ENCODE peak calls at places on chromosomes 3 and 15, in five cellular contexts. One of them, this sample, is unnamed.

GRCh38 chr15:51380999-51381806 is 39.7 kb downstream of the GLDN start:
- DNase-seq in AG09319: peak; percentile 70
- DNase-seq in AG04450: peak; percentile 11
- DNase-seq in fibroblast of lung: peak; percentile 81
- DNase-seq in fibroblast of villous mesenchyme: peak; percentile 81
- DNase-seq in this sample: peak; percentile 76

GRCh38 chr3:42906085-42906904 is at the start of gene ZNF662:
- DNase-seq in AG09319: no peak
- DNase-seq in fibroblast of lung: peak; percentile 55
- DNase-seq in fibroblast of villous mesenchyme: no peak
- DNase-seq in AG04450: no peak
- DNase-seq in this sample: no peak

GRCh38 chr15:74179101-74179841 is 5.8 kb downstream of the ISLR start:
- DNase-seq in fibroblast of lung: peak; percentile 86
- DNase-seq in AG04450: peak; percentile 38
- DNase-seq in fibroblast of villous mesenchyme: peak; percentile 97
- DNase-seq in AG09319: peak; percentile 93
- DNase-seq in this sample: peak; percentile 37

GRCh38 chr3:35739181-35739809 is 100.0 kb downstream of the ARPP21 start:
- DNase-seq in AG09319: no peak
- DNase-seq in AG04450: no peak
- DNase-seq in fibroblast of villous mesenchyme: peak; percentile 1
- DNase-seq in fibroblast of lung: no peak
- DNase-seq in this sample: no peak

GRCh38 chr3:184284696-184285095 is 8.9 kb downstream of the ECE2 start:
- DNase-seq in AG04450: no peak
- DNase-seq in AG09319: no peak
- DNase-seq in fibroblast of villous mesenchyme: peak; percentile 67
- DNase-seq in fibroblast of lung: peak; percentile 74
- DNase-seq in this sample: peak; percentile 90

GRCh38 chr3:134803652-134804051 is 8.6 kb downstream of the EPHB1 start:
- DNase-seq in AG04450: no peak
- DNase-seq in fibroblast of lung: no peak
- DNase-seq in fibroblast of villous mesenchyme: no peak
- DNase-seq in AG09319: no peak
- DNase-seq in this sample: no peak

GRCh38 chr15:101126618-101127502 is 125.0 kb downstream of the CHSY1 start:
- DNase-seq in AG04450: no peak
- DNase-seq in fibroblast of lung: peak; percentile 78
- DNase-seq in fibroblast of villous mesenchyme: peak; percentile 69
- DNase-seq in AG09319: peak; percentile 18
- DNase-seq in this sample: peak; percentile 64

GRCh38 chr3:188061133-188061532 is 92.8 kb upstream of the LPP start:
- DNase-seq in AG04450: no peak
- DNase-seq in AG09319: no peak
- DNase-seq in fibroblast of lung: peak; percentile 20
- DNase-seq in fibroblast of villous mesenchyme: peak; percentile 75
- DNase-seq in this sample: no peak

GRCh38 chr3:169760479-169760878 is 4.4 kb downstream of the TERC start:
- DNase-seq in fibroblast of lung: peak; percentile 82
- DNase-seq in AG09319: no peak
- DNase-seq in fibroblast of villous mesenchyme: peak; percentile 76
- DNase-seq in AG04450: no peak
- DNase-seq in this sample: no peak

GRCh38 chr3:24270204-24270671 is 224.4 kb downstream of the THRB start:
- DNase-seq in fibroblast of villous mesenchyme: peak; percentile 27
- DNase-seq in AG09319: no peak
- DNase-seq in fibroblast of lung: no peak
- DNase-seq in AG04450: no peak
- DNase-seq in this sample: no peak

GRCh38 chr3:94176886-94177285 is 114.0 kb downstream of the NSUN3 start:
- DNase-seq in fibroblast of villous mesenchyme: no peak
- DNase-seq in AG09319: no peak
- DNase-seq in AG04450: no peak
- DNase-seq in fibroblast of lung: no peak
- DNase-seq in this sample: no peak

GRCh38 chr15:56428821-56429458 is 36.0 kb downstream of the MNS1 start:
- DNase-seq in fibroblast of lung: peak; percentile 58
- DNase-seq in fibroblast of villous mesenchyme: peak; percentile 33
- DNase-seq in AG04450: peak; percentile 1
- DNase-seq in AG09319: no peak
- DNase-seq in this sample: no peak

GRCh38 chr15:47820780-47821319 is 103.5 kb downstream of the SEMA6D start:
- DNase-seq in AG09319: peak; percentile 15
- DNase-seq in fibroblast of lung: peak; percentile 92
- DNase-seq in fibroblast of villous mesenchyme: peak; percentile 75
- DNase-seq in AG04450: peak; percentile 21
- DNase-seq in this sample: no peak

GRCh38 chr15:99409560-99409959 is 156.2 kb upstream of the MEF2A start:
- DNase-seq in AG09319: no peak
- DNase-seq in fibroblast of lung: no peak
- DNase-seq in AG04450: no peak
- DNase-seq in fibroblast of villous mesenchyme: no peak
- DNase-seq in this sample: no peak

GRCh38 chr3:191355406-191355805 is 25.1 kb upstream of the UTS2B start:
- DNase-seq in AG09319: no peak
- DNase-seq in fibroblast of villous mesenchyme: no peak
- DNase-seq in fibroblast of lung: no peak
- DNase-seq in AG04450: no peak
- DNase-seq in this sample: no peak

GRCh38 chr15:91970142-91970541 is 116.6 kb downstream of the SLCO3A1 start:
- DNase-seq in fibroblast of lung: peak; percentile 88
- DNase-seq in AG04450: peak; percentile 39
- DNase-seq in AG09319: peak; percentile 56
- DNase-seq in fibroblast of villous mesenchyme: peak; percentile 36
- DNase-seq in this sample: no peak

GRCh38 chr3:133491481-133492059 is 81.9 kb upstream of the CDV3 start:
- DNase-seq in AG09319: no peak
- DNase-seq in AG04450: no peak
- DNase-seq in fibroblast of villous mesenchyme: no peak
- DNase-seq in fibroblast of lung: no peak
- DNase-seq in this sample: no peak

GRCh38 chr3:66860771-66861170 is 137.3 kb upstream of the KBTBD8 start:
- DNase-seq in AG04450: no peak
- DNase-seq in fibroblast of lung: no peak
- DNase-seq in fibroblast of villous mesenchyme: no peak
- DNase-seq in AG09319: no peak
- DNase-seq in this sample: no peak

GRCh38 chr15:90706394-90707327 is 10.5 kb upstream of the BLM start:
- DNase-seq in AG09319: no peak
- DNase-seq in fibroblast of lung: no peak
- DNase-seq in AG04450: no peak
- DNase-seq in fibroblast of villous mesenchyme: no peak
- DNase-seq in this sample: peak; percentile 74

GRCh38 chr3:120432105-120432860 is 18.5 kb downstream of the FSTL1 start:
- DNase-seq in AG04450: peak; percentile 77
- DNase-seq in fibroblast of lung: peak; percentile 55
- DNase-seq in AG09319: no peak
- DNase-seq in fibroblast of villous mesenchyme: peak; percentile 78
- DNase-seq in this sample: no peak

GRCh38 chr15:60830479-60830878 is 351.5 kb upstream of the ICE2 start:
- DNase-seq in AG04450: no peak
- DNase-seq in fibroblast of villous mesenchyme: peak; percentile 30
- DNase-seq in fibroblast of lung: peak; percentile 32
- DNase-seq in AG09319: peak; percentile 7
- DNase-seq in this sample: no peak

GRCh38 chr15:62444104-62445027 is 279.3 kb upstream of the C2CD4B start:
- DNase-seq in fibroblast of villous mesenchyme: peak; percentile 84
- DNase-seq in fibroblast of lung: peak; percentile 94
- DNase-seq in AG04450: peak; percentile 86
- DNase-seq in AG09319: peak; percentile 89
- DNase-seq in this sample: no peak

GRCh38 chr15:39789736-39790135 is 7.1 kb upstream of the FSIP1 start:
- DNase-seq in AG04450: no peak
- DNase-seq in fibroblast of lung: peak; percentile 61
- DNase-seq in fibroblast of villous mesenchyme: peak; percentile 54
- DNase-seq in AG09319: no peak
- DNase-seq in this sample: no peak

GRCh38 chr3:121529308-121529707 is 16.5 kb downstream of the POLQ start:
- DNase-seq in fibroblast of villous mesenchyme: peak; percentile 21
- DNase-seq in AG04450: no peak
- DNase-seq in fibroblast of lung: peak; percentile 51
- DNase-seq in AG09319: no peak
- DNase-seq in this sample: no peak
- TF ChIP-seq CTCF in fibroblast of villous mesenchyme: peak; percentile 56
- TF ChIP-seq CTCF in AG04450: peak; percentile 66
- TF ChIP-seq CTCF in fibroblast of lung: peak; percentile 74
- TF ChIP-seq CTCF in AG09319: peak; percentile 61
- TF ChIP-seq CTCF in this sample: peak; percentile 42

GRCh38 chr3:153439780-153440179 is 277.8 kb downstream of the RAP2B start:
- DNase-seq in AG09319: no peak
- DNase-seq in fibroblast of lung: no peak
- DNase-seq in AG04450: no peak
- DNase-seq in fibroblast of villous mesenchyme: peak; percentile 5
- DNase-seq in this sample: no peak
- TF ChIP-seq CTCF in AG09319: peak; percentile 33
- TF ChIP-seq CTCF in fibroblast of lung: peak; percentile 8
- TF ChIP-seq CTCF in AG04450: peak; percentile 48
- TF ChIP-seq CTCF in fibroblast of villous mesenchyme: peak; percentile 33
- TF ChIP-seq CTCF in this sample: no peak

DNA sequence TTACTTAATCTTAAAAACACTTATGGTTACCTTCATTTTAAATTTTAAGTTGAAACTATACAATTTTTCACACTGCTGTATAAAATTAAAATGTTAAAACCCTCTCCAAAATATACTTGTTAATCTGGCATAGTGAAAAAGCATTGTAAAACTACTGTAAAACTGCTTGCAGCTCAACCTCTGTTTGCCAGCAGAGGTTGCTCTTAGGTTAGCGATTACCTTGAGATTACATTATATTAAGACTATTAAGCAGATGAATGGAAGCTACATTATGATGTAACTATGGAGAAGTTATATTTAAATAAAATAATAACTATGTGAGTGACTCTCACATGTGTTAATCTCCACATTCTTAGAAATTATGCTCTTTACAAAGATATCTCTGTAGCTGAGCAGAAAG is 143.6 kb upstream of the SLITRK3 start:
- DNase-seq in AG04450: no peak
- DNase-seq in fibroblast of lung: peak; percentile 71
- DNase-seq in AG09319: no peak
- DNase-seq in fibroblast of villous mesenchyme: no peak
- DNase-seq in this sample: peak; percentile 5
- TF ChIP-seq CTCF in AG04450: peak; percentile 52
- TF ChIP-seq CTCF in fibroblast of lung: peak; percentile 71
- TF ChIP-seq CTCF in AG09319: no peak
- TF ChIP-seq CTCF in fibroblast of villous mesenchyme: no peak
- TF ChIP-seq CTCF in this sample: peak; percentile 56

GRCh38 chr3:28334552-28334951 is 14.0 kb upstream of the ZCWPW2 start:
- DNase-seq in fibroblast of villous mesenchyme: no peak
- DNase-seq in AG09319: no peak
- DNase-seq in AG04450: no peak
- DNase-seq in fibroblast of lung: peak; percentile 28
- DNase-seq in this sample: no peak
- TF ChIP-seq CTCF in fibroblast of villous mesenchyme: peak; percentile 8
- TF ChIP-seq CTCF in AG09319: peak; percentile 19
- TF ChIP-seq CTCF in AG04450: peak; percentile 41
- TF ChIP-seq CTCF in fibroblast of lung: no peak
- TF ChIP-seq CTCF in this sample: no peak

DNA sequence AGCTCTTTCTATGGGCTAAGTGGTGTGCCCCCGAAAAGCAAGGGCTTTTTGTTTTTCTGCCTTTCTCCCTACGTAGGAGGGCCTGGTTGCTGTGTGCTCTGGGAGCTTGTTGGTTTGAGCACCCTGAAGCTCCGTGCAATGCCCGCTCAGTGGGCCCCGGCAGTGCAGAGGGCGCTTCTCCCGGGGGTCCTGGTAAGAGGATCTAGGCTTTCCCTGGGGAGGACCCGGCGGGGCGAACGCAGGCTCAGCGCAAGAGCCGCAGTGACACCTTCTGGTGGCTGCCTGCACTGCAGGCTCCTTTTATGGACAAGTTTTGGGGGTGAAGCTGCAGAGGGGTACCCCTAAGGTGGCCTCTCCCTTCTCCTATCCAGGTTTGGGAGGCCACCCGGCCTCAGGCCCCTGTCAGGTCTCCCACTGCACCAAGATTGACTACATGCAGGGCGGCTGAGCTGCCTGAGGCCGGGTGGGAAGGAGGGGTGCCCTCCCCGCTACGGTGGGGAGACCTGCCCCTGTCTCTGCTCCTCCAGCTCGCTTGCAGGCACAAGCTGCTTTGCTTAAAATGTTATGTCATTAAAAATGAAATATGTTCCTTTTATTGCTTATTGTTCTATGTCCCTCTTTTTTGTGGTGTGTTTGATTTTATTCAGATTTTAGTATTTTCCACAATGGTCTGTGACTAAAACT is 387.9 kb downstream of the GABRG3 start:
- DNase-seq in AG09319: no peak
- DNase-seq in fibroblast of villous mesenchyme: no peak
- DNase-seq in AG04450: no peak
- DNase-seq in fibroblast of lung: peak; percentile 28
- DNase-seq in this sample: peak; percentile 75
- TF ChIP-seq CTCF in AG09319: peak; percentile 85
- TF ChIP-seq CTCF in fibroblast of villous mesenchyme: peak; percentile 18
- TF ChIP-seq CTCF in AG04450: peak; percentile 50
- TF ChIP-seq CTCF in fibroblast of lung: peak; percentile 86
- TF ChIP-seq CTCF in this sample: peak; percentile 98

GRCh38 chr3:99681976-99682375 is 43.6 kb downstream of the COL8A1 start:
- DNase-seq in AG04450: no peak
- DNase-seq in AG09319: no peak
- DNase-seq in fibroblast of lung: no peak
- DNase-seq in fibroblast of villous mesenchyme: no peak
- DNase-seq in this sample: no peak

GRCh38 chr3:99681512-99681911 is 43.1 kb downstream of the COL8A1 start:
- DNase-seq in AG04450: no peak
- DNase-seq in fibroblast of villous mesenchyme: no peak
- DNase-seq in AG09319: no peak
- DNase-seq in fibroblast of lung: peak; percentile 46
- DNase-seq in this sample: no peak

GRCh38 chr3:99674086-99674789 is 35.8 kb downstream of the COL8A1 start:
- DNase-seq in AG09319: no peak
- DNase-seq in AG04450: no peak
- DNase-seq in fibroblast of lung: no peak
- DNase-seq in fibroblast of villous mesenchyme: peak; percentile 31
- DNase-seq in this sample: no peak

GRCh38 chr3:99678926-99679325 is 40.5 kb downstream of the COL8A1 start:
- DNase-seq in AG09319: no peak
- DNase-seq in fibroblast of villous mesenchyme: no peak
- DNase-seq in AG04450: no peak
- DNase-seq in fibroblast of lung: no peak
- DNase-seq in this sample: no peak

DNA sequence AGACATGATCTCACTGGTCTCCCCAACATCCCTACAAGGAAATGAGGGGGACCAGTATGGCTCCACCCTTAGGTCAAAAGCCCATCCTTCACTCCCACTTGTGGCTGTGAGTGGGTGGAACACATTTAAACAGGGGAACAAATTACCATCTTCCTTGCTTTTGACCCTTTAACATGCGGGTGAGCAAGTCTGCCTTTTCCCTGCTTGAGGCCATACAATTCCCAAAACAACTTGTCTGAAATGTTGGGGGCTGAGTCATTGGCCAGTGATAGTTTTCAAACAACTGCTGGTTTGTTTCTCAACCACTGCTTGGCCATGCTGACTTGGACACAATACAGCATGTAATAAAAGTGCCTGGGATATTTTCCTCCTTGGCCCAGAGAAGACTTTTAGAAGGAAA is 39.6 kb downstream of the COL8A1 start:
- DNase-seq in fibroblast of villous mesenchyme: peak; percentile 95
- DNase-seq in AG04450: peak; percentile 84
- DNase-seq in AG09319: peak; percentile 62
- DNase-seq in fibroblast of lung: peak; percentile 98
- DNase-seq in this sample: no peak
- TF ChIP-seq CTCF in fibroblast of villous mesenchyme: no peak
- TF ChIP-seq CTCF in AG04450: no peak
- TF ChIP-seq CTCF in AG09319: no peak
- TF ChIP-seq CTCF in fibroblast of lung: no peak
- TF ChIP-seq CTCF in this sample: no peak

This sample was measured in BE2C.